ENCODE peak calls at places on chromosomes 3 and 15, in six cellular contexts. N is naive thymus-derived CD8-positive, alpha-beta T cell; W is head of caudate nucleus; S is right lobe of liver; R is NCI-H510A treated with DMSO at 0.1 percent for 48 hours; M is smooth muscle cell of the brain vasculature. X is an unnamed sample.

GRCh38 chr3:197478746-197479668 is 76.8 kb downstream of the BDH1 start:
- DNase-seq in M (no peak), N (no peak), W (no peak), S (peak; percentile 62), R (no peak), X (no peak)

GRCh38 chr15:58546635-58547627 is 115.1 kb downstream of the LIPC start:
- DNase-seq in R (no peak), N (no peak), M (no peak), S (peak; percentile 73), W (no peak), X (no peak)

GRCh38 chr15:43440721-43441281 is 52.2 kb downstream of the TP53BP1 start:
- DNase-seq in M (peak; percentile 87), S (no peak), N (peak; percentile 19), W (peak; percentile 17), R (no peak), X (peak; percentile 1)

GRCh38 chr3:40463579-40463978 is 6.4 kb downstream of the RPL14 start:
- DNase-seq in R (no peak), S (no peak), W (no peak), N (no peak), M (no peak), X (no peak)

GRCh38 chr15:72201346-72202029 is 3.9 kb upstream of the GRAMD2A start:
- DNase-seq in S (no peak), M (no peak), W (no peak), N (no peak), R (no peak), X (no peak)

GRCh38 chr3:46318207-46318606 is 35.7 kb upstream of the CCR2 start:
- DNase-seq in S (no peak), W (no peak), M (no peak), R (no peak), N (no peak), X (no peak)

GRCh38 chr3:73576995-73577394 is 47.7 kb downstream of the PDZRN3 start:
- DNase-seq in N (no peak), R (no peak), S (no peak), M (no peak), W (no peak), X (no peak)

GRCh38 chr15:87604857-87605446 is 651.6 kb downstream of the NTRK3 start:
- DNase-seq in W (peak; percentile 10), N (peak; percentile 5), R (no peak), M (no peak), S (no peak), X (no peak)

GRCh38 chr3:15754047-15754446 is 43.7 kb downstream of the ANKRD28 start:
- DNase-seq in R (no peak), W (no peak), N (no peak), M (no peak), S (no peak), X (no peak)

GRCh38 chr15:55959744-55960143 is 33.7 kb downstream of the NEDD4 start:
- DNase-seq in M (no peak), N (no peak), S (no peak), W (no peak), R (no peak), X (no peak)

GRCh38 chr3:53182759-53183355 is 21.8 kb downstream of the PRKCD start:
- DNase-seq in N (no peak), W (no peak), M (no peak), R (no peak), S (no peak), X (no peak)

GRCh38 chr15:86773766-86774165 is 694.1 kb downstream of the AGBL1 start:
- DNase-seq in M (no peak), W (no peak), R (peak; percentile 54), S (no peak), N (no peak), X (no peak)

GRCh38 chr3:129613205-129613740 is 6.8 kb upstream of the PLXND1 start:
- DNase-seq in S (peak; percentile 12), N (no peak), W (no peak), M (no peak), R (no peak), X (no peak)

GRCh38 chr15:67023517-67024321 is 41.7 kb upstream of the SMAD3 start:
- DNase-seq in S (peak; percentile 58), W (no peak), M (no peak), N (no peak), R (no peak), X (no peak)

GRCh38 chr15:73889725-73890124 is 16.4 kb downstream of the TBC1D21 start:
- DNase-seq in R (no peak), N (no peak), M (no peak), W (no peak), S (no peak), X (no peak)

GRCh38 chr15:69056365-69056764 is 41.9 kb downstream of the NOX5 start:
- DNase-seq in N (no peak), R (peak; percentile 1), M (no peak), S (no peak), W (no peak), X (no peak)

GRCh38 chr15:52348056-52348745 is 52.6 kb upstream of the MYO5C start:
- DNase-seq in W (no peak), R (no peak), S (no peak), N (no peak), M (no peak), X (no peak)

GRCh38 chr3:181921220-181921619 is 209.5 kb downstream of the SOX2 start:
- DNase-seq in N (no peak), M (no peak), S (no peak), R (no peak), W (no peak), X (peak; percentile 3)

GRCh38 chr3:27174530-27174929 is 194.7 kb downstream of the NEK10 start:
- DNase-seq in R (no peak), M (no peak), S (no peak), N (no peak), W (no peak), X (no peak)

GRCh38 chr3:13492976-13493866 is 13.1 kb downstream of the HDAC11 start:
- DNase-seq in M (no peak), N (no peak), R (no peak), W (no peak), S (peak; percentile 9), X (no peak)

GRCh38 chr3:155805204-155805801 is 775 bp downstream of the C3orf33 start:
- DNase-seq in N (no peak), W (no peak), M (no peak), S (peak; percentile 24), R (peak; percentile 41), X (no peak)

GRCh38 chr15:76575177-76576078 is 238.9 kb downstream of the ISL2 start:
- DNase-seq in R (no peak), S (no peak), N (no peak), W (no peak), M (no peak), X (no peak)

GRCh38 chr3:105222568-105223093 is 144.1 kb upstream of the ALCAM start:
- DNase-seq in W (no peak), S (no peak), M (no peak), R (no peak), N (no peak), X (no peak)

GRCh38 chr3:33044676-33045075 is 52.3 kb downstream of the GLB1 start:
- DNase-seq in W (no peak), R (no peak), M (no peak), S (no peak), N (peak; percentile 73), X (no peak)

GRCh38 chr15:40085225-40085624 is 23.5 kb downstream of the BMF start:
- DNase-seq in S (no peak), R (no peak), M (no peak), W (no peak), N (no peak), X (no peak)

GRCh38 chr15:42474857-42475256 is 16.1 kb downstream of the ZNF106 start:
- DNase-seq in R (no peak), N (no peak), S (no peak), M (no peak), W (no peak), X (no peak)

GRCh38 chr15:79436037-79436780 is 4.1 kb downstream of the MINAR1 start:
- DNase-seq in W (no peak), N (no peak), M (no peak), R (no peak), S (no peak), X (no peak)

GRCh38 chr15:27681038-27681437 is 418.1 kb downstream of the OCA2 start:
- DNase-seq in N (no peak), R (no peak), W (no peak), M (no peak), S (no peak), X (no peak)

GRCh38 chr3:79236488-79236887 is 531.3 kb downstream of the ROBO1 start:
- DNase-seq in R (no peak), N (no peak), M (no peak), W (no peak), S (no peak), X (no peak)

GRCh38 chr3:119292666-119293065 is 1.5 kb upstream of the ARHGAP31 start:
- DNase-seq in R (no peak), S (no peak), W (no peak), N (peak; percentile 34), M (no peak), X (no peak)

GRCh38 chr3:73490453-73491311 is 134.1 kb downstream of the PDZRN3 start:
- DNase-seq in S (no peak), W (no peak), N (no peak), M (peak; percentile 82), R (peak; percentile 37), X (no peak)

GRCh38 chr15:80176443-80176842 is 23.6 kb downstream of the FAH start:
- DNase-seq in N (no peak), S (peak; percentile 81), M (no peak), W (no peak), R (no peak), X (no peak)

GRCh38 chr15:77984446-77984861 is 93.1 kb downstream of the TBC1D2B start:
- DNase-seq in R (no peak), M (no peak), N (no peak), W (no peak), S (no peak), X (no peak)

GRCh38 chr3:65992106-65992505 is 46.6 kb downstream of the MAGI1 start:
- DNase-seq in N (no peak), S (no peak), R (no peak), M (no peak), W (no peak), X (no peak)